ENCODE peak calls at places on chromosomes 6 and 20, in eight cellular contexts. B, O, A, J, W, X, H and V are unnamed samples.

GRCh38 chr6:85490516-85491248 is 40.8 kb downstream of the NT5E start:
- DNase-seq in X (peak), B (no peak), A (no peak), H (peak), J (no peak), W (no peak), O (no peak), V (no peak)

GRCh38 chr20:35306931-35307517 is 14.8 kb upstream of the FAM83C start:
- DNase-seq in X (peak), W (no peak), B (no peak), O (no peak), H (peak), A (no peak), J (peak), V (no peak)

GRCh38 chr6:137471497-137471896 is 22.7 kb downstream of the OLIG3 start:
- DNase-seq in J (no peak), X (no peak), B (no peak), A (no peak), H (no peak), O (no peak), W (no peak), V (no peak)

GRCh38 chr6:168455847-168456530 is 15.0 kb downstream of the SMOC2 start:
- DNase-seq in A (no peak), W (no peak), J (no peak), H (no peak), B (no peak), X (no peak), O (no peak), V (no peak)

GRCh38 chr20:12012241-12013222 is 94.8 kb downstream of the BTBD3 start:
- DNase-seq in A (peak), J (peak), B (no peak), O (peak), X (peak), W (no peak), H (peak), V (peak)

GRCh38 chr6:63509652-63510352 is 62.5 kb upstream of the LOC128125822 start:
- DNase-seq in O (no peak), J (peak), H (no peak), A (no peak), W (peak), B (no peak), X (no peak), V (no peak)

GRCh38 chr20:38685853-38686473 is 38.3 kb upstream of the SLC32A1 start:
- DNase-seq in B (no peak), H (no peak), J (peak), A (no peak), O (no peak), W (peak), X (peak), V (no peak)

GRCh38 chr6:100665041-100665380 is 200.3 kb upstream of the SIM1 start:
- DNase-seq in A (no peak), O (peak), W (no peak), H (no peak), X (no peak), B (no peak), J (no peak), V (no peak)

GRCh38 chr6:20399518-20399917 is 2.2 kb upstream of the E2F3 start:
- DNase-seq in X (no peak), O (no peak), H (no peak), J (no peak), W (no peak), B (no peak), A (no peak), V (no peak)

GRCh38 chr6:20403080-20403765 is 1.5 kb downstream of the E2F3 start:
- DNase-seq in B (peak), A (peak), H (peak), X (peak), W (peak), J (peak), O (peak), V (no peak)

GRCh38 chr6:20402181-20403079 is 751 bp downstream of the E2F3 start:
- DNase-seq in X (peak), W (peak), O (no peak), H (peak), A (no peak), J (peak), B (peak), V (no peak)

GRCh38 chr6:20401403-20402180 is at the start of gene E2F3:
- DNase-seq in J (peak), X (peak), O (peak), H (peak), W (peak), B (peak), A (peak), V (peak)

DNA sequence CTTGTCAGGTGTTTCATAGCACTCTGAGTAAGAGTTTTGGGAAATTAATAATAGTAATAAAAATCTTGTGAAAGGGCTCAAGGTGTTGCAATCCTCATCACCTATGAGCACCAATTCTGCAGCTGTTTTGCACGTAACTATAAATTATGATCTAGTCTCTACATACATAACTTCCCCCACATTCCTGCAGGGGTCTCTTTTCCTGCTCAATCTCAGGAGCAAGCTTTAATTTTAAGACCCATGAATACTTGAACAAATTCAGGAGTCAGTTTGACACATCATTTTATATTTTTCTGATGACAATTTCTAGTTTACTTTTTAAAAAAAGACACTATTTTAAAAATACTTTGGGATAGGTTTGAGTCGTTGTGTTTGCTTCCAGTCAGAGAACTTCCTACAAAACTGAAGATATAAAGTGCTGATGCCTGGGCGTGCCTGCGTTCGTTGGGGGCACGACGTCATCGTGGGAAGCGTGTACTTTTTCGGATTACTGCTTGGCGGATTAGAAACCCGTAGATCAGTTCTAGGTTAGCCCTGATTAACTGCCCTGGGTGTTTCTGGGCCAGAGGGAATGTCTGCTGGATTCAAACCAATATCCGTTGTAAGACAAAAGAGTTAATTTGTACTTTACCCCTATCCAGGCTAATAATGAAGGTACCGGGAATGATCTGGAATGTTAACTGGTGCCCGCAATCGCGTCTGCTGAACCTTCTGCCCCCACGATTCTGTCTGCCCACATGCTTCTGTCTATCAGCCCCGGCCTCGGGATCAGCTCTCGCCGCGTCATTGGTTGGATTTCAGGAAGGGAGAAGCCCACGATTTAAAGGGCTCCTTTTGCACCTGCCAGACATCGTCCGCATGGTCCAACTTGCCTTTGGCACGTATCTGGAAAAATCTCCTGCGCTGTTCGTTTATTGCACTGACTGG is 940 bp upstream of the E2F3 start:
- DNase-seq in X (no peak), A (no peak), J (peak), W (no peak), O (no peak), H (peak), B (peak), V (no peak)
- TF ChIP-seq POLR2AphosphoS5 in X (peak), A (no peak), J (peak), W (no peak), O (no peak), H (no peak), B (no peak), V (no peak)

GRCh38 chr20:6269163-6269873 is 146.5 kb upstream of the FERMT1 start:
- DNase-seq in B (no peak), H (no peak), A (no peak), W (no peak), O (no peak), X (no peak), J (no peak), V (no peak)

DNA sequence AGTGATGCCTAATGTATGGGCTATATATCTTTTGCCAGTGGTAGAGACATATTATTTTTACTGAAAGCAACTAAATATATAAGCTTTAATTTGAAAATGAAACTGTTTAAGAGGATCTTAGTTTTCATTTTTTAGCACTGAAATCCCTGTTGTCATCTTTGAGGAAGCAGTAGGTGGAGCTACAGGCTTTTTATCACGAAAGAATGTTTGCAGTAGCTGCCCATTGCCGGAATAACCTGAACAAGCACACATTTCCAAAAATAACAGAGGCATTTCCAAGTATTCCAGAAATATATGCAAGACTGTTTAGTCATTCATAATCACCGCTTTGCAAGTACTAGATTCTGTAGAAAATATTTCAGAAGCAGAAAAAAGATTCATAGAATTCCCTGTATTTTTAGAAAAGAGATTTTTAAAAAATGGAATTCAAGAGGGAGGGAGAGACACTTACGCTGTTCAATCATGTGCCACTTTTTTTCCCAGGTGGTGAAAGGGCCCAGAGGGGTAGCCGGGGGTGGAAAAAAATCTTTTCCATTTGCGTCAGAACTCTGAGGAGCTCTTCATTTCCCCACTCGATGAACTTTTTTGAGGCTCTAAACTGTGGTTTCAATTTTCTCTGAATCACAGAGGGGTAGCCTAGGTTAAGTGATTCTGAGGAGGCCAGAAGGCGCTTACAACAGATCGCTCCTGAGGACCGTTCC is 142.5 kb upstream of the FERMT1 start:
- DNase-seq in J (peak), H (peak), B (no peak), W (no peak), O (no peak), A (no peak), X (no peak), V (no peak)
- TF ChIP-seq CTCF in J (peak), H (peak), B (peak), W (no peak), O (peak), A (no peak), X (no peak), V (no peak)

DNA sequence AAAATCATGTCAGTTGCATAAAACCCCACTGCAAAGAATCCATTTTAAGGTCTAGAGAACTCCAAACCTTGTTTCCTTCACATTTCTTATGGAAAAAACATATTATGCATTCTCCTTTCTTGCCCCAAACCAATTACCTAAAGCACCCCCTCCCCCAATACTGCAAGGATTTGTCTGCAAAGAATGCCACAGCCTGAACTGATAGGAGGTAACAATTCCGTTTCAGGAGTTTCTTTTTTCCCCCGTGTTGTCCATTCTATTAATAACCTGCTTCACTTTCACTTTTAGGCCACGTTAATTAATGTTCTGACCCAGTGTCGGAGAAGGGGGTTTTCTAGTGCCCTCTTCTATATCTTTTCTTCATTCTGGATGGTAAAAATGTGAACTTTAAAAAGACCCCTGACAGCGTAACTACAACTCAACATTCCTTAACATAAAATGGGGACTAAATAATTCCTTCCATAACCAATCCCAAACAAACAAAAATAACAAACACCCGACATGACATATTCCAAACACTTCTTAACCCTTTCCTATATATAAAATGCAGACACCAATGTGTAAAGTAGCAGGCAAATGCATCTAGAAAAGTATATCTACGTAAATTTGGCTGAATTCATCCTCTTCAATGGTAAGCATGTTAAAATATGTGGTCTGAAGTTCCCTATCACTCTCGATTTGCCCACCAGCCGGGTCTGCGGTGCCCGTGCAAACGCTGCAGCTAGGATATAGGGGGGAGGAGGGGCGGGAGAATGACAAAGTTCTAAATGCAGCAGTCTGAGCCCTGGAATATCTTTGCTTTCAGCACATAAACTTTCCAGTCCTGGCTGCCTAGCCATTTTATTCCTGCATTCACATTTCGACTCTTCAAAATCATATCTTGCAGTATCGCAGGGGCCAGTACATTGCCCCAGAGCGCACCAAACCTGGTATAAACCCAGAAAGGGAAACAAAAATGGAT is 978 bp downstream of the NRN1 start:
- DNase-seq in J (no peak), A (no peak), W (no peak), B (no peak), H (no peak), O (no peak), X (no peak), V (no peak)
- H3K4me3 ChIP-seq in J (no peak), A (peak), W (no peak), B (peak), H (no peak), O (peak), X (peak), V (peak)

GRCh38 chr6:11613858-11614257 is 76.3 kb downstream of the TMEM170B start:
- DNase-seq in A (no peak), W (no peak), H (peak), B (no peak), X (no peak), O (no peak), J (no peak), V (no peak)
- TF ChIP-seq POLR2AphosphoS5 in A (no peak), W (no peak), H (no peak), B (no peak), X (no peak), O (no peak), J (no peak), V (no peak)

DNA sequence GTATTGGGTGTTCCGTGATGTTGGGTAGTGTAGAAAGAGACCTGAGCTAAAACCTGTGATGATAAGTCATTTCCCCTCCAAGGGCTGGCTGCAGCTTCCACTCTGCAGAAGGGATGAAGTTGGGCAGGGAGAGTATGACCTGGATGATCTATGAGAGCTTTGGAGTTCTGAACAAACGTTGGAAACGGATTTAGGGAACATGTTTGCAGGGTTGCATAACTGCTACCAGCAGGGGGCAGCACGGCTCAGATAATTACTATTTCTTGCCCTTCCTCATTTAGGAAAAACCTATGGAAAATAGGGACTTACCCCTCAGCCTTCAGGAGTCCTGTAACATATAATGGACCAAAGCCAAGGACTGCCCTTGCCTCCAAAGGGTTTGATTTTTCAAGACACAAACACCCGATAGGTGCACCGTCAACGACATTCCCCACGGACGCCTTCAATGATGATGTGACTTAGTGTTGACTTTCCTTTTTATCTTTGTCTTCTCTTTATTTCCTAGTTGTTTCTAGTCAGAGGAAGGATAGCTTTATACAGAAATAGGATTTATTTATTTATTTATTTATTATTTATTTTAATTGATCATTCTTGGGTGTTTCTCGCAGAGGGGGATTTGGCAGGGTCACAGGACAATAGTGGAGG is 164.9 kb upstream of the SASH1 start:
- DNase-seq in W (peak), J (peak), A (no peak), O (no peak), B (no peak), H (peak), X (peak), V (no peak)
- TF ChIP-seq CTCF in W (peak), J (peak), A (peak), O (peak), B (peak), H (peak), X (peak), V (peak)

GRCh38 chr20:62550087-62550565 is 74.3 kb upstream of the GATA5 start:
- DNase-seq in W (no peak), B (no peak), A (no peak), H (no peak), O (no peak), X (no peak), J (no peak), V (no peak)
- H3K4me3 ChIP-seq in W (peak), B (no peak), A (peak), H (no peak), O (no peak), X (no peak), J (no peak), V (peak)

GRCh38 chr20:47776639-47777038 is 8.6 kb downstream of the SULF2 start:
- DNase-seq in X (no peak), H (no peak), B (no peak), A (no peak), J (no peak), O (no peak), W (no peak), V (no peak)

GRCh38 chr20:47777220-47777619 is 8.1 kb downstream of the SULF2 start:
- DNase-seq in W (no peak), J (no peak), A (no peak), X (no peak), B (no peak), H (no peak), O (no peak), V (no peak)

GRCh38 chr20:47775039-47775438 is 10.2 kb downstream of the SULF2 start:
- DNase-seq in J (no peak), O (no peak), W (no peak), X (no peak), H (no peak), A (no peak), B (no peak), V (no peak)

GRCh38 chr20:47773381-47773786 is 11.9 kb downstream of the SULF2 start:
- DNase-seq in O (no peak), B (no peak), A (no peak), J (no peak), W (no peak), X (no peak), H (no peak), V (no peak)

DNA sequence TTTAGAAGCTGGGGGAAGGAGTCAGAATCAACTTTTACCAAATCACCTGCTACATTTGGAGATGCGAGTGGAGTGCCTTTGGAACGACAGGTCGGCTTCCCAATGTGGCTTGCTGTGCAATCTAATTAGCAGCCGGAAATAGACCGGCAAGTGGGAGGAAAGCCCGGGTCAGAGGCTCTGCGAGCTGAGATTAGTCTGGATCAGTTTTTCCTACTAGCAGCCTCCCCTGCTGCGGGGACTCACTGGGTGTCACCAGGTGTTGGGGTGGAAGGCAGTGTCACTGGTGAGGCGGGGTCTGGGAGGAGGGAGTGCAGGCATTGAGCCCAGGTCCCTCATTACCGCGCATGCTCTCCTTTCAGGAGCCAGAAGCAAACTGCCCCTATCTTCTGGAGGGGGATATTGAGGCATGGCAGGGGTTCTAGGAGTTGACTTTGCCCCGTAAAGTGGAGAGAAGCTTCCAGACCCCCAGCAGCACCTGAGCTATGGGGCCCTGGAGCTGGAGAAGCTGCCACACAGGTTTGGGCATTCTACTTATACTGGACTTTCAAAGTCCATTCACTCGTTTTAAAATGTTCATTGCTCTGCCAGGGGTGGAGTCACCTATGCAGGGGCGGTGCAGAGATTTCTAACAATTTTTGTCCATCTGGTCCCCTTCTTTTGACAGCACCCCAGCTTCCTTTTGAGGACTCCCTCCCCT is 11.1 kb downstream of the SULF2 start:
- DNase-seq in A (no peak), H (no peak), J (no peak), B (no peak), W (no peak), X (no peak), O (no peak), V (no peak)
- TF ChIP-seq POLR2AphosphoS5 in A (no peak), H (no peak), J (no peak), B (no peak), W (no peak), X (no peak), O (no peak), V (no peak)

GRCh38 chr6:88492824-88493223 is 326.7 kb upstream of the CNR1 start:
- DNase-seq in W (no peak), J (peak), B (no peak), H (peak), O (no peak), A (no peak), X (no peak), V (no peak)
- TF ChIP-seq CTCF in W (no peak), J (peak), B (no peak), H (peak), O (peak), A (no peak), X (no peak), V (no peak)

GRCh38 chr6:145734486-145735355 is 599 bp downstream of the EPM2A start:
- DNase-seq in W (peak), O (no peak), H (peak), J (peak), X (peak), B (peak), A (peak), V (peak)

GRCh38 chr6:145731432-145731831 is 3.9 kb downstream of the EPM2A start:
- DNase-seq in O (no peak), J (no peak), B (no peak), A (no peak), W (no peak), H (no peak), X (no peak), V (no peak)

GRCh38 chr6:145733207-145733606 is 2.1 kb downstream of the EPM2A start:
- DNase-seq in O (no peak), A (no peak), J (no peak), X (no peak), H (no peak), B (no peak), W (no peak), V (no peak)

GRCh38 chr6:145733770-145734169 is 1.6 kb downstream of the EPM2A start:
- DNase-seq in J (no peak), H (no peak), B (no peak), A (no peak), O (no peak), W (no peak), X (no peak), V (no peak)

GRCh38 chr6:145732788-145733187 is 2.5 kb downstream of the EPM2A start:
- DNase-seq in X (no peak), A (no peak), H (no peak), B (no peak), J (no peak), O (no peak), W (no peak), V (no peak)
- H3K4me3 ChIP-seq in X (no peak), A (no peak), H (no peak), B (no peak), J (no peak), O (no peak), W (no peak), V (no peak)